ENCODE peak calls at places on chromosomes 5 and 9, in nine cellular contexts. O is heart right ventricle, Z is foreskin fibroblast, U is IMR-90, S is kidney epithelial cell, H is A549, B is fibroblast of lung, D is gastrocnemius medialis, M is spleen. I is an unnamed sample.
A peak's percentile ranks its signal among the peaks of the same experiment; 100 is the strongest.

GRCh38 chr5:130715541-130715940 is 449.5 kb downstream of the HINT1 start:
- DNase-seq in O (no peak), Z (peak; percentile 2), U (no peak), S (no peak), H (no peak), B (peak; percentile 9), D (no peak), M (no peak), I (no peak)

GRCh38 chr5:150299571-150300327 is 3.0 kb downstream of the ARSI start:
- DNase-seq in O (no peak), Z (no peak), U (no peak), S (no peak), H (no peak), B (peak; percentile 76), D (no peak), M (no peak), I (peak; percentile 46)

GRCh38 chr5:37938086-37938852 is 98.4 kb upstream of the GDNF start:
- DNase-seq in O (no peak), Z (no peak), U (no peak), S (no peak), H (no peak), B (no peak), D (no peak), M (no peak), I (no peak)

GRCh38 chr9:69812068-69813000 is 8.3 kb upstream of the CFAP95 start:
- DNase-seq in O (no peak), Z (no peak), U (no peak), S (no peak), H (no peak), B (no peak), D (no peak), M (no peak), I (no peak)

GRCh38 chr9:134570151-134570621 is 71.4 kb upstream of the COL5A1 start:
- DNase-seq in O (peak; percentile 2), Z (no peak), U (no peak), S (no peak), H (no peak), B (peak; percentile 20), D (no peak), M (peak; percentile 62), I (peak; percentile 73)

GRCh38 chr5:91384671-91385430 is 1.7 kb upstream of the ARRDC3 start:
- DNase-seq in O (peak; percentile 76), Z (peak; percentile 74), U (peak; percentile 91), S (peak; percentile 65), H (peak; percentile 89), B (peak; percentile 96), D (peak; percentile 10), M (no peak), I (peak; percentile 89)

GRCh38 chr5:166724284-166724683 is 1567.2 kb upstream of the WWC1 start:
- DNase-seq in O (no peak), Z (no peak), U (no peak), S (no peak), H (no peak), B (peak; percentile 22), D (no peak), M (no peak), I (no peak)

GRCh38 chr5:124923131-124923530 is 176.7 kb upstream of the ZNF608 start:
- DNase-seq in O (peak; percentile 10), Z (peak; percentile 23), U (peak; percentile 24), S (no peak), H (no peak), B (peak; percentile 57), D (peak; percentile 23), M (no peak), I (peak; percentile 20)

GRCh38 chr9:71762900-71763653 is 5.2 kb downstream of the CEMIP2 start:
- DNase-seq in O (no peak), Z (peak; percentile 40), U (peak; percentile 84), S (peak; percentile 80), H (peak; percentile 71), B (peak; percentile 42), D (no peak), M (no peak), I (peak; percentile 92)

GRCh38 chr9:68794898-68795297 is 89.9 kb downstream of the PIP5K1B start:
- DNase-seq in O (no peak), Z (no peak), U (no peak), S (no peak), H (no peak), B (no peak), D (no peak), M (no peak), I (no peak)

GRCh38 chr5:94793816-94794198 is 175.3 kb downstream of the SLF1 start:
- DNase-seq in O (no peak), Z (peak; percentile 39), U (peak; percentile 43), S (no peak), H (no peak), B (peak; percentile 14), D (no peak), M (no peak), I (peak; percentile 57)

GRCh38 chr5:176650354-176650884 is 3.1 kb downstream of the TSPAN17 start:
- DNase-seq in O (no peak), Z (no peak), U (no peak), S (no peak), H (no peak), B (no peak), D (no peak), M (no peak), I (no peak)

GRCh38 chr9:134175808-134176598 is 11.6 kb upstream of the RNU6ATAC start:
- DNase-seq in O (no peak), Z (no peak), U (no peak), S (no peak), H (no peak), B (no peak), D (no peak), M (peak; percentile 72), I (no peak)

GRCh38 chr5:56769875-56770604 is 45.3 kb upstream of the MAP3K1 start:
- DNase-seq in O (no peak), Z (no peak), U (no peak), S (no peak), H (no peak), B (no peak), D (no peak), M (no peak), I (no peak)

GRCh38 chr9:129285979-129286772 is 108.1 kb upstream of the IER5L start:
- DNase-seq in O (no peak), Z (no peak), U (no peak), S (no peak), H (no peak), B (no peak), D (no peak), M (peak; percentile 59), I (no peak)

GRCh38 chr5:118125687-118126086 is 862.7 kb downstream of the DTWD2 start:
- DNase-seq in O (no peak), Z (no peak), U (no peak), S (no peak), H (no peak), B (peak; percentile 0), D (no peak), M (no peak), I (no peak)

GRCh38 chr9:133163559-133164208 is at the start of gene GBGT1:
- DNase-seq in O (peak; percentile 77), Z (no peak), U (no peak), S (no peak), H (peak; percentile 35), B (peak; percentile 8), D (no peak), M (peak; percentile 93), I (peak; percentile 23)

GRCh38 chr9:133161542-133161950 is 2.2 kb downstream of the GBGT1 start:
- DNase-seq in O (peak; percentile 4), Z (no peak), U (no peak), S (no peak), H (no peak), B (no peak), D (no peak), M (peak; percentile 51), I (no peak)

GRCh38 chr9:133162802-133163558 is 734 bp downstream of the GBGT1 start:
- DNase-seq in O (no peak), Z (no peak), U (no peak), S (no peak), H (no peak), B (no peak), D (no peak), M (peak; percentile 85), I (no peak)

GRCh38 chr9:133166392-133166791 is 2.7 kb upstream of the GBGT1 start:
- DNase-seq in O (no peak), Z (no peak), U (no peak), S (no peak), H (no peak), B (no peak), D (no peak), M (peak; percentile 75), I (no peak)

GRCh38 chr9:133164209-133164590 is 486 bp upstream of the GBGT1 start:
- DNase-seq in O (no peak), Z (no peak), U (no peak), S (no peak), H (no peak), B (no peak), D (no peak), M (no peak), I (no peak)
- H3K4me3 ChIP-seq in O (peak overlapping the region; percentile 82), Z (peak overlapping the region; percentile 65), U (peak overlapping the region; percentile 59), S (peak overlapping the region; percentile 53), H (peak overlapping the region; percentile 44), B (peak overlapping the region; percentile 31), D (peak overlapping the region; percentile 53), M (peak overlapping the region; percentile 65), I (peak overlapping the region; percentile 62)

GRCh38 chr9:20941177-20941690 is 90.2 kb downstream of the HACD4 start:
- DNase-seq in O (peak; percentile 51), Z (peak; percentile 53), U (peak; percentile 71), S (peak; percentile 21), H (peak; percentile 48), B (peak; percentile 74), D (peak; percentile 14), M (no peak), I (peak; percentile 59)
- TF ChIP-seq CTCF in O (peak; percentile 89), Z (peak; percentile 80), U (peak; percentile 88), S (peak; percentile 71), H (peak; percentile 95), B (peak; percentile 81), D (peak; percentile 72), M (peak; percentile 77), I (peak; percentile 93)

DNA sequence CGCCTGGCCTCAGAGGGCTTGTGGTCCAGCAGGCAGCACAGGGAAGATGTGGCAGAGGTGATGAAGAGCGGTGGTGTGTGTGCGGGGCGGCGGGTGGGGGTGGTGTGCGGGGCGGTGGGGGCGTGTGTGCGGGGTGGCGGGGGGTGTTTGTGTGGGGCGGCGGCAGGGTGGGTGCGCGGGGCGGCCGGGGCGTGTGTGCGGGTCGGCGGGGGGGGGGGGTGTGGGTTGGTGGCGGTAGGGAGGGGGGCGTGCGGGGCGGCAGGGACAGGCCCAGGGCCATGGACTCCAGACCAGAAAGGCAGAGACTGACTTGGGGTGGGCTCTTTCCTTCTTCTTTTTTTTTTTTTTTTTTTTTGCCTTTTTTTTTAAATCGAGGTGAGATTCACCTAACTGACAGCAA is 4.5 kb upstream of the NACC2 start:
- DNase-seq in O (no peak), Z (no peak), U (no peak), S (no peak), H (no peak), B (no peak), D (no peak), M (no peak), I (no peak)
- H3K4me3 ChIP-seq in O (no peak overlapping the region), Z (no peak overlapping the region), U (no peak overlapping the region), S (no peak overlapping the region), H (no peak overlapping the region), B (no peak overlapping the region), D (no peak overlapping the region), M (no peak overlapping the region), I (no peak overlapping the region)

GRCh38 chr9:7053903-7054302 is 296.1 kb downstream of the KDM4C start:
- DNase-seq in O (no peak), Z (no peak), U (no peak), S (no peak), H (no peak), B (no peak), D (no peak), M (no peak), I (no peak)
- TF ChIP-seq CTCF in O (no peak), Z (no peak), U (no peak), S (no peak), H (no peak), B (no peak), D (no peak), M (no peak), I (no peak)

I was measured in AG10803.